ENCODE peak calls at places on chromosome 20, in eight cellular contexts. X is fibroblast of villous mesenchyme, O is tibial nerve, J is OCI-LY7, R is kidney epithelial cell, Q is right cardiac atrium, Y is psoas muscle, I is GM23248. H is an unnamed sample.

GRCh38 chr20:1422756-1423155 is 29.9 kb upstream of the FKBP1A start:
- DNase-seq in X (no peak), O (no peak), J (no peak), R (no peak), Q (no peak), Y (no peak), I (no peak), H (no peak)

GRCh38 chr20:8132632-8133587 is 844 bp downstream of the PLCB1 start:
- DNase-seq in X (peak), O (peak), J (peak), R (no peak), Q (peak), Y (peak), I (peak), H (peak)

GRCh38 chr20:34990231-34990630 is 34.6 kb downstream of the MYH7B start:
- DNase-seq in X (no peak), O (no peak), J (no peak), R (no peak), Q (no peak), Y (no peak), I (no peak), H (no peak)

GRCh38 chr20:41094656-41095055 is 42.7 kb upstream of the PLCG1 start:
- DNase-seq in X (no peak), O (no peak), J (no peak), R (no peak), Q (no peak), Y (no peak), I (peak), H (peak)

GRCh38 chr20:38275815-38276550 is 15.4 kb upstream of the KIAA1755 start:
- DNase-seq in X (peak), O (no peak), J (no peak), R (no peak), Q (no peak), Y (no peak), I (peak), H (peak)

GRCh38 chr20:33894798-33895197 is 83.7 kb downstream of the CHMP4B start:
- DNase-seq in X (peak), O (no peak), J (no peak), R (no peak), Q (no peak), Y (no peak), I (peak), H (peak)

GRCh38 chr20:58306421-58307261 is 2.9 kb upstream of the RAB22A start:
- DNase-seq in X (no peak), O (no peak), J (peak), R (peak), Q (no peak), Y (no peak), I (peak), H (peak)

GRCh38 chr20:45518282-45518681 is 2.9 kb upstream of the SPINT3 start:
- DNase-seq in X (no peak), O (no peak), J (no peak), R (peak), Q (no peak), Y (no peak), I (peak), H (no peak)

GRCh38 chr20:2799688-2800589 is 488 bp downstream of the CPXM1 start:
- DNase-seq in X (no peak), O (no peak), J (no peak), R (no peak), Q (peak), Y (no peak), I (peak), H (no peak)

GRCh38 chr20:34708621-34709043 is 4.5 kb downstream of the TP53INP2 start:
- DNase-seq in X (peak), O (peak), J (peak), R (no peak), Q (peak), Y (peak), I (peak), H (peak)

GRCh38 chr20:8127553-8128255 is 4.4 kb upstream of the PLCB1 start:
- DNase-seq in X (peak), O (no peak), J (no peak), R (no peak), Q (no peak), Y (no peak), I (no peak), H (no peak)

GRCh38 chr20:57802877-57803717 is 93.3 kb upstream of the PMEPA1 start:
- DNase-seq in X (no peak), O (no peak), J (no peak), R (no peak), Q (no peak), Y (no peak), I (peak), H (no peak)

GRCh38 chr20:57309544-57310115 is 20.0 kb upstream of the SPO11 start:
- DNase-seq in X (no peak), O (no peak), J (no peak), R (no peak), Q (peak), Y (no peak), I (no peak), H (no peak)

GRCh38 chr20:8389381-8390368 is 257.6 kb downstream of the PLCB1 start:
- DNase-seq in X (peak), O (no peak), J (peak), R (no peak), Q (no peak), Y (no peak), I (peak), H (peak)

GRCh38 chr20:31953749-31954148 is 1.9 kb upstream of the PDRG1 start:
- DNase-seq in X (no peak), O (no peak), J (no peak), R (no peak), Q (no peak), Y (no peak), I (no peak), H (no peak)

GRCh38 chr20:49957487-49957938 is 21.3 kb downstream of the RNF114 start:
- DNase-seq in X (no peak), O (no peak), J (no peak), R (no peak), Q (no peak), Y (no peak), I (peak), H (no peak)

GRCh38 chr20:17533396-17533795 is 2.2 kb upstream of the BFSP1 start:
- DNase-seq in X (peak), O (no peak), J (peak), R (no peak), Q (no peak), Y (no peak), I (peak), H (peak)

GRCh38 chr20:37543828-37544227 is 16.2 kb upstream of the BLCAP start:
- DNase-seq in X (peak), O (no peak), J (no peak), R (no peak), Q (no peak), Y (no peak), I (peak), H (peak)

GRCh38 chr20:11847827-11848226 is 69.9 kb upstream of the BTBD3 start:
- DNase-seq in X (no peak), O (no peak), J (no peak), R (no peak), Q (no peak), Y (no peak), I (no peak), H (no peak)

GRCh38 chr20:43511879-43512278 is 4.4 kb downstream of the L3MBTL1 start:
- DNase-seq in X (no peak), O (no peak), J (no peak), R (no peak), Q (no peak), Y (no peak), I (no peak), H (no peak)

GRCh38 chr20:43506238-43506637 is 1.3 kb upstream of the L3MBTL1 start:
- DNase-seq in X (no peak), O (no peak), J (no peak), R (no peak), Q (no peak), Y (no peak), I (no peak), H (no peak)

GRCh38 chr20:43508106-43508505 is 609 bp downstream of the L3MBTL1 start:
- DNase-seq in X (no peak), O (no peak), J (no peak), R (no peak), Q (no peak), Y (no peak), I (no peak), H (no peak)

GRCh38 chr20:43507150-43508080 is at the start of gene L3MBTL1:
- DNase-seq in X (peak), O (no peak), J (no peak), R (peak), Q (peak), Y (peak), I (peak), H (peak)

GRCh38 chr20:43508604-43509040 is 1.1 kb downstream of the L3MBTL1 start:
- DNase-seq in X (no peak), O (no peak), J (no peak), R (no peak), Q (no peak), Y (no peak), I (peak), H (peak)
- H3K4me3 ChIP-seq in X (no peak), O (no peak), J (no peak), R (no peak), Q (no peak), Y (peak), I (peak), H (no peak)

GRCh38 chr20:44187763-44188709 is 1.0 kb upstream of the JPH2 start:
- DNase-seq in X (peak), O (no peak), J (peak), R (no peak), Q (no peak), Y (peak), I (peak), H (peak)
- H3K4me3 ChIP-seq in X (peak), O (no peak), J (no peak), R (no peak), Q (no peak), Y (peak), I (peak), H (peak)

GRCh38 chr20:61755971-61756421 is 309.7 kb downstream of the TAF4 start:
- DNase-seq in X (no peak), O (no peak), J (no peak), R (no peak), Q (no peak), Y (peak), I (no peak), H (no peak)

GRCh38 chr20:61753987-61754956 is 311.4 kb downstream of the TAF4 start:
- DNase-seq in X (no peak), O (no peak), J (no peak), R (no peak), Q (no peak), Y (peak), I (no peak), H (no peak)

GRCh38 chr20:61752576-61752975 is 313.1 kb downstream of the TAF4 start:
- DNase-seq in X (no peak), O (no peak), J (no peak), R (no peak), Q (no peak), Y (peak), I (no peak), H (no peak)

GRCh38 chr20:61754976-61755778 is 310.5 kb downstream of the TAF4 start:
- DNase-seq in X (no peak), O (no peak), J (no peak), R (no peak), Q (no peak), Y (peak), I (no peak), H (no peak)

DNA sequence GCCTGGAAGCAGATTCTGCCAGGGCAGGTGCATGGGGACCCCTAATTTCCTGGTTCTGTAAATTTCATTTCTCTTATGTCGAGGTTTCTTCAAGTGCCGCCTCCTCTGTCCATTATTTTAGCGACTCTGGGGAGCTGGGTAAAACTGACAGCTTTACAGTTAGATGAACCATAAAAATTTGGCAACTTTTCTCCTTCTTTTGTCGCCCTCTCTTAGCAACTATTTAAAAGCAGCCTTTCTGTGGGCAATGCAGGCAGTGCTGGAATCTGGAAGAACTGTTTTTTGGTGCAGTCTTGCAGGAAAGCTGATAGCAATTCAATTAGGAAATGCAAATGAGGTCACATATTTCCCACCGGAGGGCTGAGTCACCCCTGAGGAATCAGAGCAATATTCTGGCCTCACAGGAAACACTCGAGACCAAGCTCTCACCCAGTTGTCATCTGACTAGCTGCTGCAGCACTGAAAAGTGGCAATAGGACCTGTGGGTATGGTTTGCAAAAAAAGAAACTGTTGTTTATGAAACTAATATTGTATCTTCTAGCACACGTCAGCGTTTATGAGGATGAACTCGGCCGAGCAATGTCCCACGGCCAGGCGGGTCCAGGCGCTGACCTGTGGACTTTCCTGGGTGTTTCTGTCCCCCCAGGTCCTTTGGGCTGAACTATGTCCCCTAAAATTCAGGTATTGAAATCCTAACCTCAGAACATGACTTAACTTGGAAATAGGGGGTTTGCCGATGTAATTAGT is 312.3 kb downstream of the TAF4 start:
- DNase-seq in X (peak), O (no peak), J (no peak), R (peak), Q (no peak), Y (peak), I (peak), H (peak)
- H3K4me3 ChIP-seq in X (no peak), O (no peak), J (no peak), R (no peak), Q (no peak), Y (no peak), I (no peak), H (no peak)

DNA sequence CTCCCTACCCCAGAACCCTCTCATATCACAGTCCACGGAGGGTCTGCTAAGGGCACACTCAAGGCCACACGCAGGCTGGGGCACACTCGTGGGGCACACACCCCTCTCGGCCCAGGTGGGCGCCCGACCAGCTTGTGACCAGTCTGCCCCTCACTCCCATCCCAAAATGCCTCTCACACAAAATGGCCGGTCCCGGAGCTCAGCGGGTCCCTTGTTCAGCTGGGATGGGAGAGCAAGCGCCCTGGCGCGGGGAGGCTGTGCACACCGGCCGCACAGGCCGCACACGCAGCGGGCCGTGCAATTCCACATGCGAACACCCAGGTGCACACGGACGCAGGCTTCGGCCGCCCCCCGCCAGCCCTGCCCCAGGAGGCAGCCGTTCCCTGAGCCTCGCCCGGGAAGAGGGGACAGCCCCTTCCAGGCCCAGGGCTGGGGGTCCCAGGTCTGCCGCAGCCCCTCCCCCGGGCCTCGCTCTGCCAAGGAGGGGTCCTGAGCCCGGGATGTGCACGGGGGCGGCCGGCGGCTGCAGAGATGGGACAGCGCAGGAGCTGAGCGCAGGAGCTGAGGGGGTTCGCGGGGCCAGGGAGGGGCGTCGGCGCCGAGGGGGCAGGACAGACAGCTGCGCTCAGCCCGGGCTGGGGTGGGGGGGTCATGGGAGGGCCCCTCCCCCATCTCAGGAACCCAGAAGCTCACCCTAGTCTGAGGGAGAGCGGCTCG is 1.3 kb downstream of the KCNQ2 start:
- DNase-seq in X (no peak), O (no peak), J (no peak), R (no peak), Q (no peak), Y (no peak), I (no peak), H (no peak)
- H3K4me3 ChIP-seq in X (no peak), O (no peak), J (no peak), R (no peak), Q (no peak), Y (no peak), I (no peak), H (no peak)

GRCh38 chr20:25188218-25188617 is 7.3 kb upstream of the ENTPD6 start:
- DNase-seq in X (peak), O (no peak), J (no peak), R (no peak), Q (no peak), Y (no peak), I (no peak), H (no peak)
- H3K4me3 ChIP-seq in X (no peak), O (no peak), J (no peak), R (no peak), Q (no peak), Y (no peak), I (no peak), H (no peak)

GRCh38 chr20:44180814-44181213 is 6.2 kb downstream of the JPH2 start:
- DNase-seq in X (peak), O (no peak), J (no peak), R (no peak), Q (peak), Y (peak), I (peak), H (peak)
- H3K4me3 ChIP-seq in X (no peak), O (no peak), J (no peak), R (no peak), Q (peak), Y (peak), I (no peak), H (no peak)

GRCh38 chr20:36542516-36543186 is 1.3 kb downstream of the MYL9 start:
- DNase-seq in X (no peak), O (no peak), J (no peak), R (no peak), Q (peak), Y (peak), I (no peak), H (no peak)

GRCh38 chr20:36542019-36542488 is 735 bp downstream of the MYL9 start:
- DNase-seq in X (peak), O (no peak), J (no peak), R (no peak), Q (peak), Y (peak), I (peak), H (peak)

GRCh38 chr20:36538026-36538764 is 3.1 kb upstream of the MYL9 start:
- DNase-seq in X (peak), O (no peak), J (no peak), R (no peak), Q (no peak), Y (no peak), I (no peak), H (peak)

GRCh38 chr20:36541227-36542018 is at the start of gene MYL9:
- DNase-seq in X (peak), O (peak), J (no peak), R (no peak), Q (peak), Y (peak), I (peak), H (peak)

GRCh38 chr20:36540551-36541211 is 638 bp upstream of the MYL9 start:
- DNase-seq in X (no peak), O (no peak), J (no peak), R (no peak), Q (peak), Y (peak), I (no peak), H (no peak)
- H3K4me3 ChIP-seq in X (peak), O (peak), J (no peak), R (peak), Q (peak), Y (peak), I (peak), H (peak)

H was measured in cardiac fibroblast.